ENCODE peak calls at places on chromosome 16, in nine cellular contexts. R, B, K, X, L, V, H, D and E are unnamed samples.

GRCh38 chr16:51638338-51639135 is 487.5 kb upstream of the SALL1 start:
- DNase-seq in D (no peak), H (no peak), B (no peak), V (peak; percentile 35), X (no peak), R (no peak), K (no peak), L (no peak), E (no peak)

GRCh38 chr16:66521227-66521626 is 28.7 kb downstream of the TK2 start:
- DNase-seq in K (no peak), H (no peak), R (no peak), X (no peak), L (no peak), D (no peak), B (no peak), V (no peak), E (no peak)

GRCh38 chr16:17204248-17205043 is 266.3 kb downstream of the XYLT1 start:
- DNase-seq in K (no peak), R (no peak), V (no peak), D (no peak), L (no peak), H (no peak), B (no peak), X (no peak), E (no peak)

GRCh38 chr16:64711026-64711425 is 410.8 kb downstream of the CDH11 start:
- DNase-seq in D (no peak), K (no peak), R (no peak), X (no peak), H (no peak), B (no peak), V (no peak), L (no peak), E (no peak)

GRCh38 chr16:82631701-82632685 is 5.2 kb downstream of the CDH13 start:
- DNase-seq in D (no peak), H (no peak), L (no peak), B (no peak), K (peak; percentile 61), R (no peak), X (no peak), V (no peak), E (peak; percentile 38)

GRCh38 chr16:19307587-19308241 is 22.2 kb downstream of the CLEC19A start:
- DNase-seq in H (no peak), X (no peak), L (no peak), B (no peak), D (peak; percentile 84), V (no peak), R (no peak), K (no peak), E (peak; percentile 46)

GRCh38 chr16:62014534-62014933 is 21.7 kb downstream of the CDH8 start:
- DNase-seq in R (no peak), H (no peak), D (no peak), X (no peak), B (no peak), K (no peak), L (no peak), V (no peak), E (no peak)

GRCh38 chr16:30775381-30776099 is 11.5 kb downstream of the ZNF629 start:
- DNase-seq in R (peak; percentile 48), H (no peak), B (peak; percentile 40), L (peak; percentile 87), X (peak; percentile 92), V (peak; percentile 86), K (peak; percentile 83), D (peak; percentile 82), E (peak; percentile 88)

GRCh38 chr16:56258508-56259424 is 67.5 kb downstream of the GNAO1 start:
- DNase-seq in V (no peak), B (no peak), X (no peak), K (no peak), R (no peak), D (no peak), H (no peak), L (no peak), E (no peak)

GRCh38 chr16:4376820-4377572 is 5.3 kb downstream of the VASN start:
- DNase-seq in V (no peak), X (no peak), B (no peak), H (no peak), K (no peak), R (no peak), L (no peak), D (no peak), E (no peak)

GRCh38 chr16:15653227-15653626 is 3.2 kb downstream of the NDE1 start:
- DNase-seq in B (no peak), L (peak; percentile 71), D (no peak), X (no peak), H (peak; percentile 24), K (peak; percentile 47), V (peak; percentile 17), R (no peak), E (no peak)